ENCODE peak calls at places on chromosomes 11 and 22, in four cellular contexts. G is cardiac muscle cell, U is GM13976, Q is fibroblast of the aortic adventitia. D is an unnamed sample.

GRCh38 chr11:2267306-2267861 is 3.0 kb downstream of the ASCL2 start:
- DNase-seq in G (no peak), U (no peak), Q (no peak), D (no peak)

GRCh38 chr22:30511109-30511508 is 5.6 kb upstream of the SEC14L4 start:
- DNase-seq in G (no peak), U (no peak), Q (no peak), D (no peak)

GRCh38 chr11:61281581-61282250 is 13.4 kb downstream of the VWCE start:
- DNase-seq in G (peak), U (peak), Q (no peak), D (peak)

GRCh38 chr11:95512682-95513081 is 276.9 kb downstream of the FAM76B start:
- DNase-seq in G (no peak), U (no peak), Q (peak), D (peak)

GRCh38 chr11:68338041-68338800 is 25.8 kb downstream of the LRP5 start:
- DNase-seq in G (no peak), U (no peak), Q (peak), D (peak)

GRCh38 chr22:37276771-37277170 is 5.5 kb upstream of the CYTH4 start:
- DNase-seq in G (no peak), U (no peak), Q (peak), D (peak)

GRCh38 chr11:94020777-94021615 is at the start of gene HEPHL1:
- DNase-seq in G (no peak), U (no peak), Q (no peak), D (peak)

GRCh38 chr11:19183641-19184040 is 18.1 kb downstream of the CSRP3 start:
- DNase-seq in G (no peak), U (no peak), Q (no peak), D (no peak)

GRCh38 chr22:43827926-43828710 is 16.0 kb upstream of the EFCAB6 start:
- DNase-seq in G (no peak), U (no peak), Q (no peak), D (no peak)

GRCh38 chr22:33519140-33519973 is 400.9 kb downstream of the LARGE1 start:
- DNase-seq in G (peak), U (peak), Q (peak), D (peak)

GRCh38 chr11:115306703-115307102 is 197.5 kb downstream of the CADM1 start:
- DNase-seq in G (no peak), U (no peak), Q (no peak), D (no peak)

GRCh38 chr11:34245043-34245442 is 112.8 kb downstream of the ABTB2 start:
- DNase-seq in G (no peak), U (no peak), Q (no peak), D (no peak)

GRCh38 chr11:26851696-26852095 is 129.8 kb upstream of the SLC5A12 start:
- DNase-seq in G (no peak), U (no peak), Q (no peak), D (no peak)

GRCh38 chr11:130499828-130500227 is 51.4 kb downstream of the ADAMTS15 start:
- DNase-seq in G (no peak), U (no peak), Q (peak), D (no peak)

GRCh38 chr11:35615911-35616900 is 2.1 kb upstream of the FJX1 start:
- DNase-seq in G (peak), U (peak), Q (peak), D (peak)

GRCh38 chr22:32904044-32904443 is 102.5 kb downstream of the TIMP3 start:
- DNase-seq in G (peak), U (no peak), Q (peak), D (peak)

GRCh38 chr11:45079943-45080719 is 66.3 kb upstream of the PRDM11 start:
- DNase-seq in G (no peak), U (peak), Q (no peak), D (no peak)

GRCh38 chr22:33812578-33812977 is 107.7 kb downstream of the LARGE1 start:
- DNase-seq in G (no peak), U (no peak), Q (no peak), D (no peak)

GRCh38 chr22:50626314-50626855 is 1.6 kb downstream of the ARSA start:
- DNase-seq in G (no peak), U (no peak), Q (no peak), D (no peak)

GRCh38 chr22:35140879-35141745 is 75.2 kb downstream of the ISX start:
- DNase-seq in G (peak), U (peak), Q (no peak), D (no peak)

GRCh38 chr22:46148336-46148735 is 2.0 kb upstream of the PPARA start:
- DNase-seq in G (no peak), U (no peak), Q (no peak), D (no peak)

GRCh38 chr11:102592634-102593581 is 32.2 kb downstream of the MMP20 start:
- DNase-seq in G (peak), U (no peak), Q (peak), D (peak)

GRCh38 chr11:45332486-45332934 is 46.4 kb upstream of the SYT13 start:
- DNase-seq in G (peak), U (peak), Q (peak), D (no peak)

GRCh38 chr11:75103380-75104026 is 6.8 kb upstream of the OR2AT4 start:
- DNase-seq in G (no peak), U (no peak), Q (peak), D (peak)

GRCh38 chr11:102810943-102811528 is 13.1 kb upstream of the MMP1 start:
- DNase-seq in G (peak), U (no peak), Q (peak), D (peak)

GRCh38 chr11:92550411-92550810 is 325.8 kb downstream of the FAT3 start:
- DNase-seq in G (no peak), U (no peak), Q (no peak), D (no peak)

GRCh38 chr11:71442880-71443279 is 5.3 kb downstream of the DHCR7 start:
- DNase-seq in G (no peak), U (no peak), Q (no peak), D (no peak)

GRCh38 chr11:121467965-121468364 is 15.2 kb upstream of the SORL1-AS1 start:
- DNase-seq in G (no peak), U (peak), Q (no peak), D (peak)

GRCh38 chr11:109853156-109853776 is 239.9 kb upstream of the ZC3H12C start:
- DNase-seq in G (peak), U (peak), Q (peak), D (peak)

GRCh38 chr11:34223021-34223813 is 117.8 kb downstream of the NAT10 start:
- DNase-seq in G (no peak), U (no peak), Q (peak), D (no peak)

GRCh38 chr11:117913736-117914397 is 15.3 kb downstream of the TMPRSS13 start:
- DNase-seq in G (no peak), U (no peak), Q (no peak), D (no peak)

GRCh38 chr11:11620251-11620965 is 1.4 kb downstream of the GALNT18 start:
- DNase-seq in G (peak), U (peak), Q (peak), D (peak)

GRCh38 chr11:35304900-35305299 is 114.5 kb downstream of the SLC1A2 start:
- DNase-seq in G (no peak), U (no peak), Q (no peak), D (no peak)

GRCh38 chr22:44664149-44664548 is 37.9 kb upstream of the PRR5 start:
- DNase-seq in G (no peak), U (no peak), Q (no peak), D (no peak)

GRCh38 chr11:5151713-5152153 is 2.8 kb downstream of the OR52A1 start:
- DNase-seq in G (peak), U (no peak), Q (no peak), D (no peak)

GRCh38 chr22:37742374-37743092 is 45.7 kb downstream of the TRIOBP start:
- DNase-seq in G (no peak), U (no peak), Q (peak), D (peak)

GRCh38 chr22:43921361-43921760 is 2.2 kb upstream of the PNPLA3 start:
- DNase-seq in G (no peak), U (no peak), Q (peak), D (no peak)

GRCh38 chr22:37636186-37636948 is 3.1 kb upstream of the SH3BP1 start:
- DNase-seq in G (no peak), U (no peak), Q (peak), D (no peak)

GRCh38 chr22:40567626-40568328 is 68.7 kb downstream of the MRTFA start:
- DNase-seq in G (no peak), U (no peak), Q (no peak), D (no peak)

DNA sequence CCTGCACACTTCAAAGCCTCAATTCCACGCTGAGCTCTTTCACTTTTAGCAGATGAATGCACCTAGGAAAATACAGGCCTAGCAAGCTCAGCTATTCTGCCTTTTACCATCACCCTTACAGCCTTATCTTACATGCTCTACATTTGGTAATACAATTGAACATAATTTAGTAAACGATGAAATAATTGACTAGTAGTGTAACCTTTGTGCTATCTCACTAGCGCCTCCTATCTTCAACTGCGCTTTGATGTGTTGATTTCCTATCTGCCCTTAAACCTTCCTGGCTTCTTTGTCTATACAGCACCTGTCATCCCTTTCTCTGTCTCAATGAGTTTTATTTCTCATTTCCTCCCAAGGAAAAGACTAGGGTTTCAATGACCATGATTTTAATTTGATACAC is 149.7 kb downstream of the LRRC4C start:
- DNase-seq in G (no peak), U (no peak), Q (no peak), D (no peak)
- TF ChIP-seq CTCF in G (no peak), U (no peak), Q (no peak), D (no peak)

GRCh38 chr22:47512617-47513016 is 750.2 kb downstream of the TBC1D22A start:
- DNase-seq in G (no peak), U (no peak), Q (no peak), D (no peak)

GRCh38 chr22:47517062-47517461 is 754.6 kb downstream of the TBC1D22A start:
- DNase-seq in G (no peak), U (no peak), Q (no peak), D (no peak)

GRCh38 chr22:47515384-47516125 is 753.1 kb downstream of the TBC1D22A start:
- DNase-seq in G (no peak), U (no peak), Q (no peak), D (no peak)
- TF ChIP-seq CTCF in G (no peak), U (no peak), Q (no peak), D (no peak)

GRCh38 chr11:107017433-107018227 is 646 bp downstream of the GUCY1A2 start:
- DNase-seq in G (peak), U (peak), Q (no peak), D (no peak)
- TF ChIP-seq CTCF in G (peak), U (peak), Q (peak), D (peak)

GRCh38 chr11:46916669-46917108 is 1.7 kb downstream of the LRP4 start:
- DNase-seq in G (peak), U (peak), Q (peak), D (peak)
- TF ChIP-seq CTCF in G (peak), U (no peak), Q (peak), D (peak)

D was measured in bronchial epithelial cell.